ENCODE peak calls at places on chromosome 6, in four cellular contexts. One of them, this sample, is unnamed.

GRCh38 chr6:112298816-112299281 is 44.5 kb upstream of the LAMA4 start:
- DNase-seq in NCI-H1105: no peak
- DNase-seq in lower leg skin: no peak
- DNase-seq in ACHN: peak
- DNase-seq in this sample: no peak

GRCh38 chr6:160030103-160030502 is 61.2 kb downstream of the IGF2R start:
- DNase-seq in NCI-H1105: peak
- DNase-seq in lower leg skin: peak
- DNase-seq in ACHN: peak
- DNase-seq in this sample: peak

GRCh38 chr6:25998379-25998778 is 35.8 kb downstream of the TRIM38 start:
- DNase-seq in NCI-H1105: no peak
- DNase-seq in lower leg skin: no peak
- DNase-seq in ACHN: no peak
- DNase-seq in this sample: no peak

GRCh38 chr6:134936927-134937326 is 13.0 kb downstream of the ALDH8A1 start:
- DNase-seq in NCI-H1105: no peak
- DNase-seq in lower leg skin: peak
- DNase-seq in ACHN: peak
- DNase-seq in this sample: no peak

GRCh38 chr6:152572395-152573061 is 64.6 kb downstream of the SYNE1 start:
- DNase-seq in NCI-H1105: no peak
- DNase-seq in lower leg skin: no peak
- DNase-seq in ACHN: no peak
- DNase-seq in this sample: no peak

GRCh38 chr6:42727084-42727601 is 4.7 kb upstream of the PRPH2 start:
- DNase-seq in NCI-H1105: no peak
- DNase-seq in lower leg skin: no peak
- DNase-seq in ACHN: no peak
- DNase-seq in this sample: no peak

GRCh38 chr6:52336919-52337561 is 24.9 kb upstream of the PAQR8 start:
- DNase-seq in NCI-H1105: no peak
- DNase-seq in lower leg skin: no peak
- DNase-seq in ACHN: no peak
- DNase-seq in this sample: no peak

GRCh38 chr6:121539537-121539936 is 104.1 kb downstream of the GJA1 start:
- DNase-seq in NCI-H1105: no peak
- DNase-seq in lower leg skin: no peak
- DNase-seq in ACHN: no peak
- DNase-seq in this sample: no peak

GRCh38 chr6:161481786-161482516 is 208.1 kb upstream of the AGPAT4 start:
- DNase-seq in NCI-H1105: no peak
- DNase-seq in lower leg skin: no peak
- DNase-seq in ACHN: no peak
- DNase-seq in this sample: no peak

GRCh38 chr6:13253272-13253671 is 75.1 kb downstream of the TBC1D7 start:
- DNase-seq in NCI-H1105: no peak
- DNase-seq in lower leg skin: no peak
- DNase-seq in ACHN: no peak
- DNase-seq in this sample: no peak

GRCh38 chr6:150622941-150623874 is 23.5 kb downstream of the PLEKHG1 start:
- DNase-seq in NCI-H1105: peak
- DNase-seq in lower leg skin: no peak
- DNase-seq in ACHN: no peak
- DNase-seq in this sample: no peak

GRCh38 chr6:80607814-80608391 is 501.4 kb downstream of the BCKDHB start:
- DNase-seq in NCI-H1105: no peak
- DNase-seq in lower leg skin: no peak
- DNase-seq in ACHN: no peak
- DNase-seq in this sample: no peak

GRCh38 chr6:27059621-27060425 is 187.7 kb upstream of the PRSS16 start:
- DNase-seq in NCI-H1105: peak
- DNase-seq in lower leg skin: no peak
- DNase-seq in ACHN: no peak
- DNase-seq in this sample: no peak

GRCh38 chr6:39411001-39411400 is 88.5 kb upstream of the KCNK16 start:
- DNase-seq in NCI-H1105: no peak
- DNase-seq in lower leg skin: no peak
- DNase-seq in ACHN: no peak
- DNase-seq in this sample: no peak

GRCh38 chr6:2196079-2196679 is 49.2 kb downstream of the GMDS start:
- DNase-seq in NCI-H1105: peak
- DNase-seq in lower leg skin: no peak
- DNase-seq in ACHN: peak
- DNase-seq in this sample: no peak

GRCh38 chr6:138817799-138818198 is 21.9 kb downstream of the ECT2L start:
- DNase-seq in NCI-H1105: peak
- DNase-seq in lower leg skin: no peak
- DNase-seq in ACHN: no peak
- DNase-seq in this sample: no peak

GRCh38 chr6:11654876-11655275 is 117.3 kb downstream of the TMEM170B start:
- DNase-seq in NCI-H1105: no peak
- DNase-seq in lower leg skin: no peak
- DNase-seq in ACHN: no peak
- DNase-seq in this sample: no peak

GRCh38 chr6:106609699-106610098 is 19.6 kb downstream of the RTN4IP1 start:
- DNase-seq in NCI-H1105: peak
- DNase-seq in lower leg skin: no peak
- DNase-seq in ACHN: peak
- DNase-seq in this sample: no peak

GRCh38 chr6:38012573-38012972 is 193.0 kb downstream of the ZFAND3 start:
- DNase-seq in NCI-H1105: no peak
- DNase-seq in lower leg skin: no peak
- DNase-seq in ACHN: peak
- DNase-seq in this sample: no peak

GRCh38 chr6:161139766-161140553 is 133.9 kb downstream of the AGPAT4 start:
- DNase-seq in NCI-H1105: no peak
- DNase-seq in lower leg skin: peak
- DNase-seq in ACHN: no peak
- DNase-seq in this sample: peak

GRCh38 chr6:15793288-15793687 is 130.5 kb upstream of the DTNBP1 start:
- DNase-seq in NCI-H1105: no peak
- DNase-seq in lower leg skin: no peak
- DNase-seq in ACHN: peak
- DNase-seq in this sample: no peak

GRCh38 chr6:137866200-137866913 is 702 bp upstream of the TNFAIP3 start:
- DNase-seq in NCI-H1105: no peak
- DNase-seq in lower leg skin: peak
- DNase-seq in ACHN: peak
- DNase-seq in this sample: no peak

GRCh38 chr6:25995507-25995906 is 32.9 kb downstream of the TRIM38 start:
- DNase-seq in NCI-H1105: no peak
- DNase-seq in lower leg skin: no peak
- DNase-seq in ACHN: no peak
- DNase-seq in this sample: no peak

GRCh38 chr6:16639689-16640480 is 121.4 kb downstream of the ATXN1 start:
- DNase-seq in NCI-H1105: no peak
- DNase-seq in lower leg skin: no peak
- DNase-seq in ACHN: peak
- DNase-seq in this sample: no peak

GRCh38 chr6:97594834-97595233 is 311.8 kb upstream of the MMS22L start:
- DNase-seq in NCI-H1105: no peak
- DNase-seq in lower leg skin: no peak
- DNase-seq in ACHN: peak
- DNase-seq in this sample: no peak

GRCh38 chr6:133551847-133552331 is 310.7 kb downstream of the EYA4 start:
- DNase-seq in NCI-H1105: no peak
- DNase-seq in lower leg skin: peak
- DNase-seq in ACHN: peak
- DNase-seq in this sample: peak

GRCh38 chr6:169382735-169383134 is 129.1 kb upstream of the THBS2 start:
- DNase-seq in NCI-H1105: no peak
- DNase-seq in lower leg skin: no peak
- DNase-seq in ACHN: no peak
- DNase-seq in this sample: peak

GRCh38 chr6:135144678-135145508 is 36.2 kb upstream of the MYB start:
- DNase-seq in NCI-H1105: peak
- DNase-seq in lower leg skin: no peak
- DNase-seq in ACHN: peak
- DNase-seq in this sample: no peak

GRCh38 chr6:136011475-136011874 is 160.0 kb downstream of the PDE7B start:
- DNase-seq in NCI-H1105: no peak
- DNase-seq in lower leg skin: no peak
- DNase-seq in ACHN: no peak
- DNase-seq in this sample: no peak

GRCh38 chr6:79231101-79231500 is 3.4 kb downstream of the HMGN3 start:
- DNase-seq in NCI-H1105: no peak
- DNase-seq in lower leg skin: no peak
- DNase-seq in ACHN: no peak
- DNase-seq in this sample: no peak